ENCODE peak calls at places on chromosomes 4 and X, in five cellular contexts. W is A172, L is T-cell, A is LHCN-M2, N is hippocampal formation. U is an unnamed sample.

GRCh38 chr4:156515295-156515694 is 456.3 kb downstream of the PDGFC start:
- DNase-seq in W (no peak), L (no peak), A (no peak), N (no peak), U (no peak)

GRCh38 chr4:105624530-105624929 is 72.1 kb downstream of the ARHGEF38 start:
- DNase-seq in W (peak), L (no peak), A (peak), N (no peak), U (no peak)

GRCh38 chrX:96183843-96184242 is 500.8 kb upstream of the DIAPH2 start:
- DNase-seq in W (peak), L (no peak), A (peak), N (no peak), U (no peak)

GRCh38 chr4:2356123-2357069 is 62.0 kb downstream of the ZFYVE28 start:
- DNase-seq in W (no peak), L (no peak), A (no peak), N (no peak), U (no peak)

GRCh38 chr4:26023191-26023972 is 109.4 kb downstream of the SMIM20 start:
- DNase-seq in W (no peak), L (no peak), A (no peak), N (no peak), U (no peak)

GRCh38 chr4:15428611-15429010 is 778 bp downstream of the C1QTNF7 start:
- DNase-seq in W (no peak), L (no peak), A (no peak), N (no peak), U (no peak)

GRCh38 chrX:67692246-67692645 is 148.4 kb downstream of the AR start:
- DNase-seq in W (peak), L (no peak), A (peak), N (no peak), U (no peak)

GRCh38 chr4:71526626-71527406 is 188.0 kb downstream of the SLC4A4 start:
- DNase-seq in W (no peak), L (no peak), A (no peak), N (no peak), U (no peak)

GRCh38 chrX:21781525-21781924 is 23.6 kb upstream of the SMPX start:
- DNase-seq in W (no peak), L (no peak), A (peak), N (no peak), U (no peak)

GRCh38 chrX:65999029-65999562 is 40.8 kb downstream of the VSIG4 start:
- DNase-seq in W (no peak), L (no peak), A (no peak), N (no peak), U (no peak)

GRCh38 chrX:72394518-72395163 is 88.9 kb upstream of the CITED1 start:
- DNase-seq in W (no peak), L (no peak), A (peak), N (no peak), U (no peak)

U was measured in Panc1.